ENCODE peak calls at places on chromosome 1, in five cellular contexts. C is right cardiac atrium, Y is coronary artery, T is psoas muscle, Q is hepatocyte. J is an unnamed sample.
A peak's percentile ranks its signal among the peaks of the same experiment; 100 is the strongest.

GRCh38 chr1:205585835-205586785 is 45.7 kb downstream of the ELK4 start:
- DNase-seq in C (no peak), Y (peak; percentile 58), T (no peak), Q (no peak), J (no peak)

GRCh38 chr1:184974086-184974836 is at the start of gene NIBAN1:
- DNase-seq in C (peak; percentile 91), Y (peak; percentile 91), T (peak; percentile 67), Q (peak; percentile 52), J (peak; percentile 91)

GRCh38 chr1:10634075-10634427 is 159.3 kb downstream of the PEX14 start:
- DNase-seq in C (no peak), Y (no peak), T (no peak), Q (no peak), J (no peak)

GRCh38 chr1:29519733-29520132 is 283.4 kb downstream of the PTPRU start:
- DNase-seq in C (no peak), Y (peak; percentile 46), T (no peak), Q (no peak), J (peak; percentile 40)

GRCh38 chr1:32761253-32761877 is 55.8 kb downstream of the YARS1 start:
- DNase-seq in C (peak; percentile 57), Y (no peak), T (peak; percentile 58), Q (peak; percentile 63), J (no peak)

GRCh38 chr1:179807291-179807690 is 64.2 kb downstream of the FAM163A start:
- DNase-seq in C (no peak), Y (no peak), T (no peak), Q (no peak), J (no peak)

GRCh38 chr1:232635778-232636356 is 5.9 kb upstream of the SIPA1L2 start:
- DNase-seq in C (no peak), Y (no peak), T (no peak), Q (peak; percentile 72), J (no peak)

GRCh38 chr1:116503535-116504307 is 67.1 kb downstream of the CD58 start:
- DNase-seq in C (peak; percentile 62), Y (no peak), T (no peak), Q (peak; percentile 23), J (no peak)

GRCh38 chr1:2352341-2353214 is 38.8 kb downstream of the MORN1 start:
- DNase-seq in C (peak; percentile 82), Y (no peak), T (peak; percentile 13), Q (no peak), J (no peak)

GRCh38 chr1:221241592-221241991 is 362.3 kb downstream of the HLX start:
- DNase-seq in C (no peak), Y (no peak), T (no peak), Q (no peak), J (no peak)

GRCh38 chr1:107668762-107669161 is 296.2 kb downstream of the VAV3 start:
- DNase-seq in C (no peak), Y (no peak), T (no peak), Q (no peak), J (no peak)

GRCh38 chr1:230166366-230167132 is 99.5 kb downstream of the GALNT2 start:
- DNase-seq in C (no peak), Y (no peak), T (no peak), Q (no peak), J (peak; percentile 34)

GRCh38 chr1:119743308-119743707 is 25.4 kb downstream of the HMGCS2 start:
- DNase-seq in C (peak; percentile 76), Y (peak; percentile 52), T (no peak), Q (no peak), J (no peak)

GRCh38 chr1:228178737-228179720 is 13.4 kb downstream of the IBA57 start:
- DNase-seq in C (peak; percentile 66), Y (no peak), T (no peak), Q (no peak), J (no peak)

GRCh38 chr1:182392045-182393028 is 747 bp upstream of the GLUL start:
- DNase-seq in C (peak; percentile 88), Y (no peak), T (peak; percentile 69), Q (peak; percentile 62), J (peak; percentile 79)

GRCh38 chr1:50591598-50591997 is 168.4 kb upstream of the DMRTA2 start:
- DNase-seq in C (no peak), Y (no peak), T (no peak), Q (no peak), J (no peak)

GRCh38 chr1:233360525-233361094 is 33.1 kb downstream of the MAP3K21 start:
- DNase-seq in C (no peak), Y (no peak), T (no peak), Q (no peak), J (no peak)

GRCh38 chr1:62962794-62963776 is 179.2 kb downstream of the ATG4C start:
- DNase-seq in C (peak; percentile 64), Y (no peak), T (no peak), Q (peak; percentile 62), J (no peak)

GRCh38 chr1:179750630-179751029 is 7.5 kb downstream of the FAM163A start:
- DNase-seq in C (no peak), Y (no peak), T (no peak), Q (no peak), J (no peak)

GRCh38 chr1:22826630-22827580 is 116.3 kb downstream of the EPHB2 start:
- DNase-seq in C (peak; percentile 79), Y (no peak), T (no peak), Q (peak; percentile 73), J (no peak)

GRCh38 chr1:10682114-10682445 is 114.4 kb downstream of the CASZ1 start:
- DNase-seq in C (no peak), Y (no peak), T (no peak), Q (no peak), J (no peak)

GRCh38 chr1:101820080-101820479 is 176.6 kb downstream of the OLFM3 start:
- DNase-seq in C (no peak), Y (no peak), T (no peak), Q (peak; percentile 68), J (no peak)

GRCh38 chr1:43293896-43294760 is 6.7 kb upstream of the TIE1 start:
- DNase-seq in C (no peak), Y (no peak), T (no peak), Q (no peak), J (no peak)

DNA sequence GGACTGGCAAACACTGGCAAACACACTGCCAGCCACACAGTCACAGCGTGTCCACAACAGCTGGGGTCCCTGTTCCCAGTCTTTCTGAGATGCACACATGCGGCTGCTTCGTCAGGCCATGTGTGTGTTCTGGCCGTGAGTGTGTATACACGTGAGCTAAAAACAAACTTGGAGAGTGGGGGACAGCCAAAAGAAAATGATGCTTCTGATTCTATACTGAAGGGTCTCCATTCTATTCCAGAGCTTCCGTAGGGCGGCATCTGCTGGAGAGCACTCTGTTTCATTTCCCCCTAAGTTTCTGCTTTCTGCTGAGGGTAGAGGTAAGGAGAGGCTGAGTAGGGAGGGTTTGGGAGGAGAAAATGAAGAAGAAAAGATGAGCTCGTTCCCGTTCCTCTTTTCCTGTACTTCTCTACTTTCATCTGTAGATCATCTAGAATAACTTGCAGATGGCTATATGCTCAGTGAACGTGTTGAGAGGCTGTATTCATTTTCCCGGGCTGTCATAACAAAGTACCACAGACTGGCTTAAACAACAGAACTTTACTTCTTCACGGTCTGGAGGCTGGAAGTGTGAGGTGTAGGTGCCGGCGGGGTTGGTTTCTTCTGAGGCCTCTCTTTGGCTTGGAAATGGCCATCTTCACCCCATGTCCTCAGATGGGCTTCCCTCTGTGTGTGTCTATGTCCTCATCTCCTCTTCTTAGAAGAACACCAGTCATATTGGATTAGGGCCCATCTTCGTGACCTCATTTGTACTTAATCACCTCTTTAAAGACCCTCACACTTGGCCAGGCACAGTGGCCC is 151.6 kb downstream of the TOMM20 start:
- DNase-seq in C (no peak), Y (no peak), T (no peak), Q (no peak), J (no peak)
- H3K27ac ChIP-seq in C (peak overlapping the region; percentile 68), Y (peak overlapping the region; percentile 93), T (no peak overlapping the region), Q (peak overlapping the region; percentile 95), J (peak overlapping the region; percentile 98)

DNA sequence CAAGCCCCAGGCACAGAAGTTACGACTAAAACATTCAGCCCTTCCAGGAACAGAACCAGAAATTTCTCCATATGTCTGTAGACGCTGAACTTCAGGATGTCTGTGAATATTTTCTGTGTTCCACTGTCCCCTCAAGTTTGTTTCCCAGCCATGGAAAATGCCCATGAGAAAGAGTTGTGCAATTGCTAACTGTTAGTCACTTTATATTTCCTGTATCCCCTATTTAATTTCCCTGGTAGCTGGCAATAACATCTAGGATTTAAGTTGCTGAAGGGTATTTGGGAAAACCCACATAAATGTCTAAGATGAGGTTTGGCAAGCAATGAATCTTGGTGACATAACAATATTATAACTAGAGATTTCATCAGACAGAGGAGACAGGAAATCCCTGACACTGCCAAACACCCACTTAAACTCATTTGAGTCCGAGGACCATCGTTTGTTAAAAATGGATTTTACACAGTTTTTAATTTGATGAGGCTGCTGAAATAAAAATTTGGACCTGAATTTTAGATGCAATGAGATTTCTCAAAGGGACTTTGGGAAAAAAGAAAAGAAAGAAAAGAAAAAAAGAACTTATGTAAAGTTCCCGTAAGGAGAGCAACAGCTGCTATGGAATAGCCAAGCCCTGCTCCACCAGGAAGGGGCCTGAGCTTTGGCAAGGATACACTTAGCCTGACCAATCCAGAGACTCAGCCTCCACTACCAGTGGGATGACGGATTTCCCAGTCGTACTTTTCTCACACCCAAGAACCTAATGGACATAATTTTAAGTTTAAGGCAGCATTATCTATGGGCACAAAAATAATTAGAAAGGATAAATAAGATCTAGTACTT is 21.8 kb upstream of the ERRFI1 start:
- DNase-seq in C (peak; percentile 76), Y (no peak), T (no peak), Q (peak; percentile 35), J (peak; percentile 64)
- H3K27ac ChIP-seq in C (peak overlapping the region; percentile 58), Y (peak overlapping the region; percentile 59), T (peak overlapping the region; percentile 48), Q (peak overlapping the region; percentile 51), J (peak overlapping the region; percentile 72)

DNA sequence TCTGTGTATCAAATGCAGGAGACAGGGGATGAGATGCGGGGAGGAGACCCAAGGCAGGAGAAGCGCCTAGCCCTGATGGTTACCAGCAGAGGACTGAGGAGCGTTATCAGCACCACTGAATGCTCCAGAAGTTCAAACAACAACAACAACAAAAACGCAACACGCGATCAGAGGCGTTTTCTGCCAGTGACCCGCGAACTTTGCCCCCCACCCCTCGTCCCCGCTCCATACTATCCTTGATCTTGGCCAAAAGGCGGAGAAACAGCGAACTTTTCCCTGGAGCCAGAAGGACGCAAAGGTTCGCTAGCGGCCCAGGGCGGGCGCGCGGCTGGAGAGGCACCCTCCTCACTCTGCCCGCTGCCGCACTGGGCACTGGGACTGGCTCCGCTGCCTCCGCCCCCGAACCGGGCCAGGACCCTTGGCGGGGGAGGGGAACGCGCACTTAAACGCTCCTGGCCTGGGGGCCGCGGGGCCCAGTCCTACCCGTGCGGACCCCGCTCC is 699 bp downstream of the ECHDC2 start:
- DNase-seq in C (peak; percentile 76), Y (no peak), T (peak; percentile 35), Q (peak; percentile 54), J (no peak)
- H3K27ac ChIP-seq in C (peak overlapping the region; percentile 73), Y (peak overlapping the region; percentile 86), T (peak overlapping the region; percentile 89), Q (peak overlapping the region; percentile 81), J (peak overlapping the region; percentile 82)

DNA sequence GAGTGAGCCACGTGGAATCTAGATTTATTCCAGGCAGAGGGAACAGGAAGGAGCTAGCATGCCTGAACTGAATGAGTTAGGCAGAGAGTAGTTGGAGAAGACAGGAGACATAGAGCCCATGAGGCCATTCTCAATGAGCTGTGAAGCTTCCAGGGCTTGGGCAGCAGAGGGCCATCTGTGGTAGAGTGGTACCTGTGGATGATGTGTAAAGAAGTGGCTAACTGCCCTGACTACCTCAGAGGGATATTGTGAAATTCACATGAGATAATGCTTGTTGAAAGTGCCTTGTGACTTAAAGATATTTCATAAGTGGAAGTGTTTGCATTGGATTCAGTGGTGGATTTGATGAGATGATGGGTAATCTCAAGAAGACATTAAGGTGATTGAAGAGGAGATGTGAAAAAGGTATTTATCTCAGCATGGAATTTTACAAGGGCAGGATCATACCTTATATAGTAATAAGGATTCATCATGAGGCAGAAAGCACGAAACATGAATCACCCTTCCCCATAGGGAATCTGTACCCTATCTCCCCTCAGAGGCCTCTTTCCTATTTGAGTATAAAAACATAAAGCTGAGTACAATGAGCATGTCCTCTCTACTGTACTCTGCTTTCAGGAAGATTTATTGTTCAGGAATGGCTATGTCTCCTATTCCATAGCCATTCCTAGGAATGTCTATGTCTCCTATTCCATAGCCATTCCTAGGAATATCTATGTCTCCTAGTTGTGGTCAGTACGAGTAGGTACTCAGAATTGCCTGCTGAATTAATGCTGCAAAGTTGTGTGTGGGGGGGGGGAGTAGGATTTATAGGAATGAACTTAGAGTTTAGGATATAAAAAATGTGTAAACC is 146.8 kb downstream of the PAPPA2 start:
- DNase-seq in C (no peak), Y (no peak), T (no peak), Q (peak; percentile 15), J (no peak)
- H3K27ac ChIP-seq in C (no peak overlapping the region), Y (no peak overlapping the region), T (no peak overlapping the region), Q (no peak overlapping the region), J (no peak overlapping the region)